ENCODE peak calls at places on chromosome 11, in four cellular contexts. T is psoas muscle, F is AG04450, L is colonic mucosa. U is an unnamed sample.

GRCh38 chr11:70489276-70489675 is 90.9 kb downstream of the CTTN start:
- DNase-seq in T (peak), L (no peak), F (no peak), U (no peak)

GRCh38 chr11:100593321-100593720 is 93.8 kb upstream of the ARHGAP42 start:
- DNase-seq in T (no peak), F (peak), L (no peak), U (no peak)

GRCh38 chr11:20707876-20708275 is 38.5 kb downstream of the NELL1 start:
- DNase-seq in L (no peak), F (no peak), T (no peak), U (no peak)

GRCh38 chr11:104328514-104328912 is 164.6 kb upstream of the PDGFD start:
- DNase-seq in T (no peak), L (no peak), F (no peak), U (no peak)

GRCh38 chr11:97290444-97291041 is 900.7 kb downstream of the JRKL start:
- DNase-seq in L (no peak), T (no peak), F (no peak), U (no peak)

GRCh38 chr11:33072465-33072864 is 33.1 kb downstream of the TCP11L1 start:
- DNase-seq in F (no peak), L (no peak), T (no peak), U (no peak)

GRCh38 chr11:80136991-80137390 is 696.2 kb upstream of the TENM4 start:
- DNase-seq in L (no peak), T (no peak), F (no peak), U (no peak)

GRCh38 chr11:83007477-83007876 is 64.2 kb downstream of the RAB30 start:
- DNase-seq in L (no peak), F (no peak), T (no peak), U (no peak)

GRCh38 chr11:108754901-108755625 is 90.2 kb downstream of the DDX10 start:
- DNase-seq in T (no peak), L (no peak), F (no peak), U (no peak)

GRCh38 chr11:21969841-21970240 is 223.0 kb upstream of the ANO5 start:
- DNase-seq in F (no peak), T (no peak), L (no peak), U (no peak)

GRCh38 chr11:2702771-2703486 is 3.1 kb upstream of the KCNQ1OT1 start:
- DNase-seq in F (no peak), L (no peak), T (peak), U (no peak)

GRCh38 chr11:104338186-104338585 is 174.2 kb upstream of the PDGFD start:
- DNase-seq in T (no peak), F (no peak), L (no peak), U (no peak)

GRCh38 chr11:89436071-89436470 is 55.1 kb downstream of the NOX4 start:
- DNase-seq in F (peak), T (peak), L (no peak), U (peak)

GRCh38 chr11:62671604-62672528 is at the start of the genes LBHD1 and UQCC3:
- DNase-seq in T (peak), F (peak), L (peak), U (peak)

GRCh38 chr11:70255717-70256116 is 14.8 kb upstream of the PPFIA1 start:
- DNase-seq in T (peak), F (no peak), L (no peak), U (no peak)

GRCh38 chr11:17668166-17668565 is 51.2 kb upstream of the MYOD1 start:
- DNase-seq in F (no peak), T (no peak), L (no peak), U (no peak)

GRCh38 chr11:85934599-85935169 is 79.5 kb downstream of the CCDC83 start:
- DNase-seq in T (no peak), F (no peak), L (no peak), U (no peak)

GRCh38 chr11:45179686-45180085 is 33.2 kb downstream of the PRDM11 start:
- DNase-seq in T (no peak), F (no peak), L (no peak), U (no peak)

GRCh38 chr11:117796456-117797428 is at the start of gene DSCAML1:
- DNase-seq in L (no peak), T (no peak), F (no peak), U (no peak)

GRCh38 chr11:102157219-102157618 is 47.0 kb downstream of the YAP1 start:
- DNase-seq in F (no peak), T (peak), L (peak), U (no peak)

GRCh38 chr11:119262668-119263351 is 54.1 kb downstream of the MCAM start:
- DNase-seq in F (no peak), T (no peak), L (no peak), U (peak)

GRCh38 chr11:119493712-119494111 is 70.7 kb upstream of the THY1 start:
- DNase-seq in F (no peak), L (peak), T (no peak), U (no peak)

GRCh38 chr11:122803306-122803705 is 35.0 kb upstream of the CRTAM start:
- DNase-seq in T (no peak), F (peak), L (no peak), U (no peak)

GRCh38 chr11:109390752-109391151 is 31.2 kb upstream of the C11orf87 start:
- DNase-seq in T (no peak), F (no peak), L (no peak), U (no peak)

GRCh38 chr11:128468106-128468505 is 119.3 kb downstream of the ETS1 start:
- DNase-seq in L (no peak), T (no peak), F (no peak), U (no peak)

GRCh38 chr11:36407360-36407759 is 102.7 kb downstream of the TRAF6 start:
- DNase-seq in L (no peak), F (no peak), T (no peak), U (no peak)

GRCh38 chr11:44110231-44110679 is 14.8 kb downstream of the EXT2 start:
- DNase-seq in T (no peak), L (peak), F (no peak), U (no peak)

GRCh38 chr11:134178275-134178674 is 45.5 kb downstream of the NCAPD3 start:
- DNase-seq in F (no peak), L (no peak), T (no peak), U (no peak)

GRCh38 chr11:66981976-66982578 is 7.0 kb downstream of the C11orf86 start:
- DNase-seq in L (peak), F (peak), T (peak), U (peak)

GRCh38 chr11:27696112-27696511 is 4.1 kb downstream of the BDNF start:
- DNase-seq in L (no peak), F (no peak), T (no peak), U (no peak)

GRCh38 chr11:12897390-12897789 is 111.7 kb upstream of the RASSF10 start:
- DNase-seq in F (no peak), L (no peak), T (peak), U (no peak)

GRCh38 chr11:102592634-102593581 is 32.2 kb downstream of the MMP20 start:
- DNase-seq in L (no peak), T (no peak), F (no peak), U (no peak)

GRCh38 chr11:9078113-9079041 is 13.0 kb downstream of the SCUBE2 start:
- DNase-seq in L (no peak), T (no peak), F (peak), U (no peak)
- TF ChIP-seq CTCF in L (no peak), T (no peak), F (peak), U (no peak)

GRCh38 chr11:114060402-114061052 is 1.0 kb downstream of the ZBTB16 start:
- DNase-seq in F (no peak), L (peak), T (peak), U (no peak)

GRCh38 chr11:114063829-114064201 is 4.3 kb downstream of the ZBTB16 start:
- DNase-seq in F (no peak), T (no peak), L (no peak), U (no peak)

GRCh38 chr11:114063149-114063828 is 3.8 kb downstream of the ZBTB16 start:
- DNase-seq in L (no peak), F (no peak), T (peak), U (no peak)

GRCh38 chr11:114061053-114062049 is 1.8 kb downstream of the ZBTB16 start:
- DNase-seq in T (peak), F (no peak), L (no peak), U (no peak)

DNA sequence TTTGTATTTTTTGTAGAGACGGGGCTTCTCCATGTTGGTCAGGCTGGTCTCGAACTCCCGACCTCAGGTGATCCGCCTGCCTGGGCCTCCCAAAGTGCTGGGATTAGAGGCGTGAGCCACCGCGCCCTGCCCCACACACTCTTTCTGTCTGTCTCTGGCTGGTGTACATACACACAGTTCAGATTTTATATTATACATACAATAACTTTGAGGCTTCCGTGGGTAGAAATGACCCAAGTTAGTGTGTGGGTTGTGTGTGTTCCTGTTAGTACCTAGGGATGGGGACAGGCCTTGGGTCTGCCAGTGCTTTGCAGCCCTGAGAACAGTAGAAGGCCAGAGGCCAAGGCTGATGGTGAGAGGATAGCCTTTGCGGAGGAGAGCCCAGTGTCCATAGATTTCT is 2.8 kb downstream of the ZBTB16 start:
- DNase-seq in F (no peak), T (peak), L (no peak), U (no peak)
- H3K4me3 ChIP-seq in F (no peak), T (peak), L (no peak), U (no peak)

GRCh38 chr11:79087957-79088318 is 352.9 kb downstream of the TENM4 start:
- DNase-seq in T (no peak), F (no peak), L (no peak), U (no peak)
- TF ChIP-seq CTCF in T (no peak), F (peak), L (no peak), U (no peak)

DNA sequence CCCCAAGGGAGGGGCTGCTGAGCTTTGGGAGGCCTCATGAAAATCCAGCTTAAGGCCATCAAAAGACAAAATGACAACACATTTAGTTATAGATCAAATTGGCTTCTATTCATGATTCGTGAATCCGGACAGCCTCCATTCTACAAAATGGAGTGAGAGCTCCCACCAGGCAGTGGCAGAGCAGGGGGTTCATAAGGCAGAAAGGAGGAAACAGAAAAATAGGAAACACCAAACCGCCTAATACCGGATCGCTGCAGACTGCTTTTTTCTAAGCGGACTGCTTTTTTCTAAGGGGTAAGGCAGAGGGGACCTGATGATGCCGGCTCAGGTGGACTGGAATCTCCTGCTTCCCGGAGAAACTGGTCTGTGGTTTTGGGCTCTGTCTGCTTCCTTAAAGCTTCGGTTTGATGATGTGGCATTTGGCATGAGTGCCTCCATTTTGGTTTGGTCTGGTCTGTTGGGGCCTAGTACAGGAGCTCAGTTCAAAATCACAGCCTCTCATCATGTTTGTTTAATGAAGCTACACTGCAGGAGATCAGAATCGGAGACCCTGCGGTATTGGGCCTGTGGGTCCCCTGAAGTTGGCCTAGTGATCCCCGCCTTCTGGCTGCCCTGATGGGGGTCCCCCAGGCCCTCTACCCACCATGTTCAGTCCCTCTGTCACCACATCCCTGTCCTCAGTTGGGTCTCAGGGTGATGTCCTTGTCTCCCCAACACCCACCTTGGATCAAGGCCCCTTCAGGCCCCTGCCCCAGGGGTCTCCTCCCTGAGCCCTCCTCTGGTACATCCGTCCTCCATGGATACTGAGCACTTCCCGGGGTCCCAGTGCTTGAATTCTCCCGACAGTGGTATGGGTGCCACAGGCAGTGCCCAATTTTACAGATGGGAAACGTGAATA is 1.2 kb downstream of the ALDH3B1 start:
- DNase-seq in T (no peak), F (no peak), L (no peak), U (no peak)
- H3K4me3 ChIP-seq in T (peak), F (peak), L (peak), U (peak)

DNA sequence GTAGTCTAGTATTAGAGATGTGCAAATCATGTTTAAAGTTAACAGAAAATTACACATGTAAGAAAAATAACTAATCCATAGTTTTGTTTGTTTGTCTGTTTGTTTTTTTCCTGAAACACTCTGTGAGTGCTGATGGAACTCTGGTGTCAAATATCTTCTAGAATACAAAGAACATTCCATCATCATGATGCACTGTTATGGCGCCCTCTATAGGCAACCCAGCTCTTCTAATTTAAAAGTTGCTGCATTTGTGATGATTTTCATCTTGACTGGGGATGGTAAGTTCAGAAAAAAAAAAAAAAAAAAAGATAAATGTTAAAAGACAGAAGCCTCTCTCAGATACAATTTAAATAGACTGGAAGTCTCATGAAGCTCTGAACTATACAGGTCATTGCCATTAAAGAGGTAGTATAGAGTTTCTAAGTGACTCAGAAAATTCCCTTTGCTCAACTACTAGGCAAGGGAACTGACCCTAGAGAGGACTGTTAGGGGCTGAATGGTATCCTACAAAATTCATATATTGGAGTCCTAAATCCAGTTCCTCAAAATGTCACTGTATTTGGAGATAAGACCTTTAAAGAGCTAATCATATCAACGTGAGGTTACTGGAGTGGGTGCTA is 597.2 kb upstream of the ANO3 start:
- DNase-seq in L (no peak), F (no peak), T (no peak), U (no peak)
- TF ChIP-seq CTCF in L (no peak), F (peak), T (no peak), U (no peak)

GRCh38 chr11:124895471-124895971 is 2.1 kb downstream of the ROBO4 start:
- DNase-seq in F (no peak), L (no peak), T (no peak), U (no peak)

GRCh38 chr11:124897681-124898680 is at the start of gene ROBO4:
- DNase-seq in L (no peak), T (peak), F (peak), U (peak)

GRCh38 chr11:124896821-124897391 is 759 bp downstream of the ROBO4 start:
- DNase-seq in L (peak), T (peak), F (no peak), U (no peak)

GRCh38 chr11:124894606-124895430 is 2.8 kb downstream of the ROBO4 start:
- DNase-seq in T (no peak), L (no peak), F (no peak), U (no peak)

DNA sequence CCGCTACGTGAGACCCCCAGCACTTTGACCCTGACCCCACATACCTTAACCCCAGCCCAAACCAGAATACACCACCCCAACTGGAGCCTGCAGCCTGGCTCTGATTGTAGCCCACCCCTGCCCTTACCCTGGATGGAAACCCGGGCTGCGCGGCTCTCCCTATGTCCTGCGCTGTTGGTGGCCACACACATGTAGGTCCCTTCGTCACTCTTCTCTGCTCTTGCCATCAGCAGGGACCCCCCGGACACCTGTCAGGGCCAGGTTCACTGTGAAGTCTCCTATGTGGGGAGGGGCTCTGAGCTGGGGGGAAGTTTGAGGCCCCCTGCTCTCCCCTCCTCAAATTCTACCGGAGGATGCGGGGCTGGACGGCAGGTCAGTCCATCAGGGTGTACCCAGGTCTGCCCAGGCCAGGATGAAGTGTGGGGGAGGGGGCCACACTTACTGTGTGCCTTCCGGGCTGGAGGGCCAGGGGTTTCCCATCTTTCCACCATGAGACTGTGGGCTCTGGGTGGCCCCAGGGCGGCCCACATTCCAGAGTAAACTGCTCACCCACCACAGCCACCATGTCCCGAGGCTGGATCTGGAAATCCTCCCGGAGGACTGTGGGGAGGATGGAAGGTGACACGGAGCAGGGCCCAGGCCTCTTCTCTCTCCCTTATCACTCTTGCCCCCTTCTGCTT is 1.5 kb downstream of the ROBO4 start:
- DNase-seq in L (no peak), T (no peak), F (no peak), U (no peak)
- H3K4me3 ChIP-seq in L (no peak), T (peak), F (no peak), U (no peak)

GRCh38 chr11:55707029-55707428 is 45.0 kb downstream of the OR4C6 start:
- DNase-seq in T (no peak), F (no peak), L (no peak), U (peak)
- TF ChIP-seq CTCF in T (peak), F (peak), L (peak), U (peak)

DNA sequence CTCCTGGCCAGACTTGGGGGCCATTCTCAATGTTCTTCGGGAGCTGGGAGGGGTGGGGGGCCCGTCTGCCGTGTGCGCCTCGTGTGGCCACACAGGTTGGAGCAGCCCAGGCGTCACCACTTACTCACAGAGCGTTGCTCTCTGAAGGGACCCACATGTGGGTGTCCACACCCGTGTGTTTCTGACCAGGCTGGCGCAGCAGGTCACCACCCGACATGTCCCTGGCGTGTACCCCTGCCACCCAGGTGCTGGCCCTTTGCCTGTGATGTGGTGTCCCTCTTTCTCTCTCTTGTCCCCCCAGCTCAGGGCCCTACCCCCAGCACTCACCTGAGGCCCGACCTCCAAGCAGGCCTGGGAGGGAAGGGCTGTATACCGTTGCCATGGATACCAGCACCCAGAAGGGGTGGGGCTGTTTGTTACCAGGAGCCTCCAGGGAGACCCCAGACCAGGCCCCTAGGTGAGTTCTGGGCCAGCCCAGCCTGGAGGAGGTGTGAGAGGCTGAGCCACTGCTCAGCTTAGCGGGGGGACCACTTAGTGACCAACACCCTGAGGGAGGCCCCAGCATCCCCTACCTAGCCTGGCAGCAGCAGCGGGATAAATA is 1.4 kb downstream of the LMNTD2 start:
- DNase-seq in L (no peak), T (no peak), F (no peak), U (no peak)
- H3K4me3 ChIP-seq in L (no peak), T (no peak), F (no peak), U (no peak)

GRCh38 chr11:34149786-34150185 is 44.4 kb downstream of the NAT10 start:
- DNase-seq in T (peak), L (no peak), F (no peak), U (no peak)
- TF ChIP-seq CTCF in T (peak), L (no peak), F (peak), U (peak)

U was measured in HFF-Myc.